ENCODE peak calls at places on chromosomes 11 and 22, in eight cellular contexts. One of them, this sample, is unnamed.

GRCh38 chr11:96306933-96307747 is 35.9 kb downstream of the MAML2 start:
- DNase-seq in left cardiac atrium: peak; percentile 92
- DNase-seq in HS-27A: peak; percentile 99
- DNase-seq in HTR-8/SVneo: peak; percentile 78
- DNase-seq in RKO: peak; percentile 75
- DNase-seq in RPMI7951: peak; percentile 99
- DNase-seq in amygdala: peak; percentile 8
- DNase-seq in RWPE1: peak; percentile 84
- DNase-seq in this sample: peak; percentile 69

GRCh38 chr11:44607324-44607962 is 42.0 kb downstream of the CD82 start:
- DNase-seq in left cardiac atrium: no peak
- DNase-seq in HS-27A: peak; percentile 17
- DNase-seq in HTR-8/SVneo: no peak
- DNase-seq in RKO: no peak
- DNase-seq in RPMI7951: peak; percentile 57
- DNase-seq in amygdala: no peak
- DNase-seq in RWPE1: no peak
- DNase-seq in this sample: no peak

GRCh38 chr22:35367331-35367886 is 13.5 kb upstream of the HMOX1 start:
- DNase-seq in left cardiac atrium: no peak
- DNase-seq in HS-27A: no peak
- DNase-seq in HTR-8/SVneo: no peak
- DNase-seq in RKO: no peak
- DNase-seq in RPMI7951: no peak
- DNase-seq in amygdala: no peak
- DNase-seq in RWPE1: no peak
- DNase-seq in this sample: peak; percentile 75

GRCh38 chr11:31808721-31809542 is 2.2 kb downstream of the PAX6 start:
- DNase-seq in left cardiac atrium: no peak
- DNase-seq in HS-27A: no peak
- DNase-seq in HTR-8/SVneo: no peak
- DNase-seq in RKO: no peak
- DNase-seq in RPMI7951: no peak
- DNase-seq in amygdala: no peak
- DNase-seq in RWPE1: no peak
- DNase-seq in this sample: no peak

GRCh38 chr11:35470616-35471015 is 51.3 kb upstream of the SLC1A2 start:
- DNase-seq in left cardiac atrium: no peak
- DNase-seq in HS-27A: no peak
- DNase-seq in HTR-8/SVneo: no peak
- DNase-seq in RKO: no peak
- DNase-seq in RPMI7951: no peak
- DNase-seq in amygdala: no peak
- DNase-seq in RWPE1: no peak
- DNase-seq in this sample: no peak

GRCh38 chr11:125494987-125495725 is 909 bp downstream of the FEZ1 start:
- DNase-seq in left cardiac atrium: peak; percentile 52
- DNase-seq in HS-27A: no peak
- DNase-seq in HTR-8/SVneo: peak; percentile 14
- DNase-seq in RKO: no peak
- DNase-seq in RPMI7951: peak; percentile 53
- DNase-seq in amygdala: peak; percentile 55
- DNase-seq in RWPE1: peak; percentile 74
- DNase-seq in this sample: no peak

GRCh38 chr22:50436841-50437341 is 37.9 kb downstream of the SBF1 start:
- DNase-seq in left cardiac atrium: no peak
- DNase-seq in HS-27A: no peak
- DNase-seq in HTR-8/SVneo: no peak
- DNase-seq in RKO: no peak
- DNase-seq in RPMI7951: no peak
- DNase-seq in amygdala: no peak
- DNase-seq in RWPE1: no peak
- DNase-seq in this sample: no peak

GRCh38 chr11:113764522-113764921 is 9.0 kb downstream of the ZW10 start:
- DNase-seq in left cardiac atrium: no peak
- DNase-seq in HS-27A: no peak
- DNase-seq in HTR-8/SVneo: no peak
- DNase-seq in RKO: no peak
- DNase-seq in RPMI7951: no peak
- DNase-seq in amygdala: no peak
- DNase-seq in RWPE1: no peak
- DNase-seq in this sample: no peak

GRCh38 chr22:27651486-27651885 is 150.1 kb downstream of the MN1 start:
- DNase-seq in left cardiac atrium: peak; percentile 45
- DNase-seq in HS-27A: no peak
- DNase-seq in HTR-8/SVneo: no peak
- DNase-seq in RKO: no peak
- DNase-seq in RPMI7951: no peak
- DNase-seq in amygdala: no peak
- DNase-seq in RWPE1: no peak
- DNase-seq in this sample: no peak